ENCODE peak calls at places on chromosomes 2 and 18, in five cellular contexts. K is hepatocyte, Z is SK-N-SH, Y is neural progenitor cell, F is MM.1S. W is an unnamed sample. For H3K4me1, the result is how much of the 10 kb centered on the place peaks cover.

GRCh38 chr18:46431522-46432171 is 225.4 kb downstream of the LOXHD1 start:
- DNase-seq in K (no peak), Z (peak), Y (peak), F (no peak), W (no peak)

GRCh38 chr18:36798738-36799473 is 29.9 kb downstream of the TPGS2 start:
- DNase-seq in K (no peak), Z (no peak), Y (peak), F (no peak), W (no peak)

GRCh38 chr2:94996401-94997100 is 29.0 kb upstream of the MAL start:
- DNase-seq in K (no peak), Z (no peak), Y (no peak), F (no peak), W (no peak)

GRCh38 chr2:18425186-18425585 is 135.3 kb downstream of the RDH14 start:
- DNase-seq in K (no peak), Z (no peak), Y (no peak), F (no peak), W (no peak)

GRCh38 chr18:2874765-2875164 is 28.0 kb downstream of the EMILIN2 start:
- DNase-seq in K (no peak), Z (no peak), Y (no peak), F (no peak), W (no peak)

GRCh38 chr2:191499050-191499449 is 178.9 kb upstream of the NABP1 start:
- DNase-seq in K (no peak), Z (no peak), Y (no peak), F (no peak), W (no peak)

GRCh38 chr2:132407767-132408166 is 8.8 kb upstream of the GPR39 start:
- DNase-seq in K (peak), Z (no peak), Y (no peak), F (no peak), W (no peak)

GRCh38 chr2:39593439-39594393 is 72.0 kb upstream of the TMEM178A start:
- DNase-seq in K (peak), Z (no peak), Y (peak), F (no peak), W (peak)

GRCh38 chr2:234158812-234159211 is 108.3 kb downstream of the SPP2 start:
- DNase-seq in K (no peak), Z (no peak), Y (no peak), F (no peak), W (peak)

GRCh38 chr2:86223682-86224560 is 24.7 kb downstream of the MRPL35 start:
- DNase-seq in K (no peak), Z (no peak), Y (peak), F (no peak), W (no peak)

GRCh38 chr18:79251021-79251420 is 144.7 kb upstream of the NFATC1 start:
- DNase-seq in K (no peak), Z (no peak), Y (no peak), F (no peak), W (no peak)

GRCh38 chr18:42654561-42654960 is 460.9 kb downstream of the RIT2 start:
- DNase-seq in K (no peak), Z (no peak), Y (no peak), F (no peak), W (no peak)

GRCh38 chr2:134232461-134232860 is 21.4 kb upstream of the MGAT5 start:
- DNase-seq in K (no peak), Z (no peak), Y (no peak), F (no peak), W (no peak)

GRCh38 chr2:54076577-54076976 is 38.8 kb upstream of the ACYP2 start:
- DNase-seq in K (no peak), Z (no peak), Y (no peak), F (no peak), W (no peak)

GRCh38 chr2:172885996-172886395 is 150.4 kb downstream of the RAPGEF4 start:
- DNase-seq in K (no peak), Z (no peak), Y (no peak), F (no peak), W (no peak)

GRCh38 chr2:74886811-74887210 is 52.9 kb downstream of the HK2 start:
- DNase-seq in K (no peak), Z (peak), Y (peak), F (no peak), W (no peak)

GRCh38 chr18:48264508-48264907 is 144.7 kb downstream of the ZBTB7C start:
- DNase-seq in K (no peak), Z (peak), Y (peak), F (no peak), W (no peak)

GRCh38 chr2:226802573-226802972 is 3.0 kb upstream of the IRS1 start:
- DNase-seq in K (peak), Z (peak), Y (peak), F (peak), W (peak)

GRCh38 chr18:31129398-31130115 is 27.3 kb upstream of the DSC2 start:
- DNase-seq in K (no peak), Z (no peak), Y (no peak), F (no peak), W (no peak)

GRCh38 chr2:45283764-45284620 is 274.7 kb upstream of the SIX2 start:
- DNase-seq in K (peak), Z (no peak), Y (no peak), F (no peak), W (peak)

GRCh38 chr2:98334439-98335078 is 11.7 kb upstream of the CNGA3 start:
- DNase-seq in K (peak), Z (peak), Y (peak), F (no peak), W (peak)

GRCh38 chr2:191009541-191010374 is 4.2 kb downstream of the STAT1 start:
- DNase-seq in K (no peak), Z (no peak), Y (no peak), F (no peak), W (peak)

GRCh38 chr2:198973181-198973580 is 484.6 kb downstream of the SATB2 start:
- DNase-seq in K (no peak), Z (peak), Y (no peak), F (peak), W (no peak)

GRCh38 chr2:21161122-21161521 is 37.4 kb downstream of the TDRD15 start:
- DNase-seq in K (no peak), Z (no peak), Y (no peak), F (no peak), W (no peak)

GRCh38 chr2:158510887-158511286 is 54.1 kb downstream of the PKP4 start:
- DNase-seq in K (no peak), Z (no peak), Y (no peak), F (no peak), W (no peak)

GRCh38 chr18:65567372-65567771 is 183.4 kb upstream of the CDH7 start:
- DNase-seq in K (peak), Z (peak), Y (peak), F (no peak), W (peak)
- TF ChIP-seq CTCF in K (peak), Z (peak), Y (peak), F (peak), W (peak)

DNA sequence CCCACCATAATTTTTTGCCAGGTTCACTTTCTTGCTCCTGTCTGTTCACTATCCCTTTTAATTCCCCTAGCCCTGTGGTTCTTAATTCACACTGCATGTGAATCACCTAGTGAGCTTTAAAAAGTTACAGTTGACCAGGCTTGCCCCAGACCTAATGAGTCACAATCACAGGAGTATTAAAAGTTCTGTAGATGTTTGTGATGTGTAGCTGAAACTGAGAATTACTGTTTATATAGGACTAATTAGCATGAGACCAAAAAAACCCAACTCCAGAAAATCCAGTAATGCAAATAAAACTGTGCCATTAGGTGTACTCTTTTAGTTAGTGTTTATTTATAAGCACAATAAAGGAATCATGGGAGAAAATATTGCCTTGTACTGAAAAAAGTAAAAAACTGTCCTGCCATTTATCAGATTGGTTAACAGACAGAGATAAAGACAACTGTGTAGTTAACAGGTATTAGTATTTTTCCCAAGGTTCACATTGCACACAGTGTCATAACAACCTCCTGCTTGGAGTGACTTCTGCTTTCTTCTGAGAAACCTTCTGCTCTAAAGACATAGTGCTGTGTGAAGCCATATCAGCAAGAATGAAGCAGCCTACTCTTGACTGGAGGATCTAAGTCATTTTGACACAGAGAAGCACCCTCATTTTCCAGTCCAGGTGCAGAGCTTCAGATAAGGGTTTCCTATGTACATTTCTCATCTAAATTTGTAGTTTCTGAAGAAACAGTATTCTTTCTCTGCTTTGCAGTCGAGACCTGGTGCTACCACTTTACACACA is 39.0 kb downstream of the VAPA start:
- DNase-seq in K (no peak), Z (no peak), Y (no peak), F (no peak), W (no peak)
- TF ChIP-seq EZH2phosphoT487 in K (no peak), Z (no peak), Y (no peak), F (no peak), W (no peak)

DNA sequence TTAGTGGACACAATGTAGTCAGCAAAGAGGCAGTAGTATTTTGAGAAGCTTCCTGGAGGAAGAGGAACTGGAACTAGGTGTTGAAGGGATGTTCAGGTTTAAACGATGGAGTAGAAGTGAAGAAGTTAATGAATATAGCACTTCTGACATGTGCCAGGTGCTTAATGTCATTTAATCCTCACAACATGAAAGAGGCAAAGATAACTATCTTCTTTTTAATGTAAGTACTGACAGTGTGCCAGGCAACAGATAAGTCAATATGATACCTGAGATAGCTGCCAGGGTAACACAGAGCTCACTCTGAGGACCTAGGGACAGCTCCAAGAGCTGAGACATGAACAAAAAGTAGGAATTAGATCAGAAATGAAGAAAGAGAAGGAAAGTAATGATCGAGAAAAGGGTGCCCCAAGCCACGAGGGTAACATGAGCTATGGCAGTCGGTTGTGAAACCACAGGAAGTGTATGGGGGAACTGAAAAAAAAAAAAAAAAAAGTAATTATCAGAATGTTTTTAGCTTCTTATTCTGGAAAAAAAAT is 140.7 kb downstream of the RNF144A start:
- DNase-seq in K (no peak), Z (no peak), Y (no peak), F (peak), W (no peak)
- H3K4me1 ChIP-seq in K (under half), Z (under half), Y (under half), F (under half), W (under half)

GRCh38 chr2:218125095-218125494 is 733 bp upstream of the CXCR2 start:
- DNase-seq in K (no peak), Z (no peak), Y (no peak), F (no peak), W (no peak)
- TF ChIP-seq CTCF in K (no peak), Z (no peak), Y (no peak), F (no peak), W (no peak)

GRCh38 chr2:112148477-112148876 is 10.3 kb downstream of the FBLN7 start:
- DNase-seq in K (no peak), Z (no peak), Y (no peak), F (no peak), W (no peak)
- TF ChIP-seq EZH2phosphoT487 in K (no peak), Z (no peak), Y (no peak), F (no peak), W (no peak)

GRCh38 chr2:236825989-236826510 is 256.4 kb downstream of the ACKR3 start:
- DNase-seq in K (no peak), Z (no peak), Y (no peak), F (no peak), W (no peak)
- H3K4me1 ChIP-seq in K (under half), Z (under half), Y (under half), F (under half), W (under half)

DNA sequence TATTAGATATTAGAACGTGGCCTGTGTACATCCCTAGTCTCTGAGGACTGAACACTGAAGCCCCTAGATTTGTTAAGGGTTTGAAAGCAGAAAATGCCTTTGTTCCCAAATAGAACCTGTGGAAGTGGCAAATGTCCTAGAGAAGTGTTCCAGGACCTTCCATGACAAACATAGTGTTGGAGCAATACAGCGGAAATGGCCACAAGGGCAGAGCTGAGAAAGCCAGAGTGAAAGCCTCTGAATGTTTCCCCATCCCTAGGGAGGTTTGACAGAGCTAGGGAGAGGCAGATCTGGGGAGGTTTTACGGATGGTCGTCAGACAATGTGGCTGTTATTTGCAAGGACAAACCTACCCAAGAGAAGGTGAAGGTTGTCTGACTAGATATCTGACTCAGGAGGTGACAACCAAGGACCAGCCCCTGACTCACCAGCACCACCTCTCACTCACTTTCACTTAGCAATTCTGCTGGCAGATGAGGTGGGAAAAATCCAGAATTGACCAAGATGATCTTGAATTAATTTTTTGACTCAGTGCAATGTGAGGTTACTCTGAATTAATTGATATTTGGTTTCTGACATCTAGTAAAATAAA is 24.1 kb downstream of the RBM43 start:
- DNase-seq in K (no peak), Z (peak), Y (no peak), F (no peak), W (peak)
- TF ChIP-seq CTCF in K (no peak), Z (peak), Y (no peak), F (no peak), W (peak)